ENCODE peak calls at places on chromosome 4, in six cellular contexts. E, K, X, W, I and F are unnamed samples.

GRCh38 chr4:2689825-2690700 is 66.1 kb downstream of the TNIP2 start:
- DNase-seq in E (no peak), W (no peak), X (no peak), I (no peak), K (no peak), F (no peak)

GRCh38 chr4:183797445-183798248 is 107.5 kb upstream of the STOX2 start:
- DNase-seq in E (peak; percentile 47), K (peak; percentile 84), X (peak; percentile 56), I (peak; percentile 70), W (peak; percentile 6), F (no peak)

GRCh38 chr4:47482326-47482725 is 2.7 kb upstream of the ATP10D start:
- DNase-seq in E (no peak), K (no peak), X (no peak), I (no peak), W (peak; percentile 42), F (no peak)

GRCh38 chr4:119190354-119190753 is 22.2 kb upstream of the USP53 start:
- DNase-seq in W (no peak), X (no peak), E (no peak), K (no peak), I (no peak), F (no peak)

GRCh38 chr4:151408380-151408629 is 671 bp upstream of the FHIP1A start:
- DNase-seq in E (no peak), W (no peak), I (no peak), K (no peak), X (no peak), F (no peak)

GRCh38 chr4:148980782-148981181 is 538.6 kb upstream of the NR3C2 start:
- DNase-seq in X (no peak), I (no peak), W (no peak), K (no peak), E (no peak), F (no peak)

GRCh38 chr4:61296115-61296514 is 96.0 kb downstream of the ADGRL3 start:
- DNase-seq in X (no peak), I (no peak), E (no peak), W (no peak), K (no peak), F (no peak)

GRCh38 chr4:48141048-48141447 is 7.0 kb upstream of the TXK start:
- DNase-seq in W (peak; percentile 53), E (no peak), I (no peak), X (no peak), K (no peak), F (no peak)

GRCh38 chr4:141246243-141246642 is 25.5 kb downstream of the ZNF330 start:
- DNase-seq in K (no peak), X (no peak), E (no peak), W (peak; percentile 88), I (no peak), F (no peak)

GRCh38 chr4:76989391-76990061 is 40.0 kb downstream of the SEPTIN11 start:
- DNase-seq in E (no peak), W (no peak), I (no peak), K (no peak), X (no peak), F (no peak)

GRCh38 chr4:19319607-19320006 is 932.1 kb upstream of the SLIT2 start:
- DNase-seq in E (no peak), X (no peak), I (no peak), K (no peak), W (no peak), F (no peak)

GRCh38 chr4:45147866-45148265 is 421.5 kb upstream of the GNPDA2 start:
- DNase-seq in I (no peak), W (no peak), X (no peak), E (no peak), K (no peak), F (no peak)

GRCh38 chr4:127782275-127783025 is at the start of gene HSPA4L:
- DNase-seq in E (no peak), I (peak; percentile 50), W (peak; percentile 50), K (peak; percentile 72), X (no peak), F (peak; percentile 95)

GRCh38 chr4:3324093-3324815 is 31.4 kb downstream of the RGS12 start:
- DNase-seq in K (peak; percentile 50), I (no peak), E (no peak), X (no peak), W (no peak), F (no peak)

GRCh38 chr4:187478292-187479205 is 517.0 kb upstream of the ZFP42 start:
- DNase-seq in X (no peak), I (no peak), K (no peak), W (peak; percentile 93), E (no peak), F (no peak)

GRCh38 chr4:129526812-129527211 is 430.9 kb downstream of the C4orf33 start:
- DNase-seq in X (no peak), I (no peak), W (no peak), E (no peak), K (no peak), F (no peak)

GRCh38 chr4:77007358-77008230 is 58.0 kb downstream of the SEPTIN11 start:
- DNase-seq in X (peak; percentile 59), E (no peak), I (no peak), K (no peak), W (peak; percentile 74), F (no peak)

GRCh38 chr4:101835121-101835904 is 44.8 kb downstream of the BANK1 start:
- DNase-seq in X (peak; percentile 37), K (no peak), E (no peak), W (peak; percentile 59), I (no peak), F (no peak)

GRCh38 chr4:78926825-78927224 is 12.4 kb downstream of the PAQR3 start:
- DNase-seq in E (no peak), X (no peak), K (no peak), I (no peak), W (no peak), F (no peak)

GRCh38 chr4:123017636-123018390 is 95.4 kb upstream of the NUDT6 start:
- DNase-seq in I (no peak), X (no peak), K (no peak), E (no peak), W (peak; percentile 84), F (no peak)

GRCh38 chr4:111849726-111850284 is 295.4 kb upstream of the FAM241A start:
- DNase-seq in I (no peak), K (no peak), W (peak; percentile 64), X (no peak), E (no peak), F (no peak)

GRCh38 chr4:182827166-182827565 is 90.0 kb downstream of the DCTD start:
- DNase-seq in W (no peak), K (no peak), X (no peak), I (no peak), E (no peak), F (no peak)

GRCh38 chr4:88242144-88242543 is 42.2 kb downstream of the PPM1K start:
- DNase-seq in I (no peak), W (no peak), K (no peak), E (no peak), X (no peak), F (no peak)

GRCh38 chr4:170386974-170387373 is 297.2 kb upstream of the AADAT start:
- DNase-seq in E (no peak), I (no peak), K (no peak), W (peak; percentile 61), X (no peak), F (no peak)

GRCh38 chr4:112979881-112980421 is 69.5 kb upstream of the ANK2 start:
- DNase-seq in E (no peak), W (no peak), X (no peak), I (no peak), K (no peak), F (no peak)

GRCh38 chr4:112978691-112979472 is 70.6 kb upstream of the ANK2 start:
- DNase-seq in I (no peak), E (no peak), X (no peak), K (no peak), W (peak; percentile 31), F (peak; percentile 90)

GRCh38 chr4:112982677-112983076 is 66.8 kb upstream of the ANK2 start:
- DNase-seq in W (peak; percentile 38), X (no peak), K (no peak), I (no peak), E (no peak), F (no peak)
- TF ChIP-seq CTCF in W (no peak), X (no peak), K (no peak), I (no peak), E (peak; percentile 31), F (peak; percentile 53)

GRCh38 chr4:80221161-80221560 is 23.9 kb downstream of the PRDM8 start:
- DNase-seq in E (no peak), K (no peak), W (peak; percentile 61), I (no peak), X (no peak), F (no peak)
- TF ChIP-seq CTCF in E (peak; percentile 59), K (peak; percentile 26), W (peak; percentile 64), I (peak; percentile 33), X (no peak), F (peak; percentile 87)

GRCh38 chr4:98110929-98111328 is 32.3 kb downstream of the STPG2 start:
- DNase-seq in E (no peak), X (no peak), I (no peak), K (no peak), W (no peak), F (no peak)

GRCh38 chr4:98110214-98110613 is 33.1 kb downstream of the STPG2 start:
- DNase-seq in W (no peak), I (no peak), X (no peak), K (no peak), E (no peak), F (no peak)

GRCh38 chr4:98117363-98117762 is 25.9 kb downstream of the STPG2 start:
- DNase-seq in K (no peak), I (no peak), E (no peak), W (no peak), X (no peak), F (no peak)

DNA sequence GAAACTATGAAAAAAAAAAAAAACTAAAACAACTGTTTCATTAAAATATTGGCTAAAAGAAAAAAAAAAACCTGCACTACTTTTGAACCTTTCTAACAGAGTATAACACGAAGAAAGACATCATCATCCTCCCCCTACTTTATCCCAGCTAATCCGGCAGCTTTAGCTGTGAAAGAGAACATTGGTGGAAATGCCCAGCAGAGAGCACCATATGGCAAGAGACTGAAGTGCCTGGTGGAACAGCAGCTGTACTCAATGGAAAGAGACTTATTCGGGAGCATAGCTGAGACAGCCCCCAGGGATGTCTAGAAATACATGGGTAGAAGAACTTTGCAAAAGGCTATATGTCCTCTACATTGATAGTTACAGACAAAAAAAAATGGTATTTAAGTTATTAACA is 30.3 kb downstream of the STPG2 start:
- DNase-seq in X (no peak), E (no peak), K (no peak), I (peak; percentile 15), W (peak; percentile 28), F (no peak)
- TF ChIP-seq CTCF in X (no peak), E (peak; percentile 50), K (no peak), I (no peak), W (peak; percentile 36), F (peak; percentile 72)

GRCh38 chr4:53730431-53730830 is 139.1 kb upstream of the LNX1 start:
- DNase-seq in K (no peak), W (peak; percentile 70), E (no peak), I (no peak), X (no peak), F (no peak)

GRCh38 chr4:53734584-53735363 is 143.5 kb upstream of the LNX1 start:
- DNase-seq in E (no peak), X (no peak), K (no peak), W (peak; percentile 73), I (no peak), F (no peak)

DNA sequence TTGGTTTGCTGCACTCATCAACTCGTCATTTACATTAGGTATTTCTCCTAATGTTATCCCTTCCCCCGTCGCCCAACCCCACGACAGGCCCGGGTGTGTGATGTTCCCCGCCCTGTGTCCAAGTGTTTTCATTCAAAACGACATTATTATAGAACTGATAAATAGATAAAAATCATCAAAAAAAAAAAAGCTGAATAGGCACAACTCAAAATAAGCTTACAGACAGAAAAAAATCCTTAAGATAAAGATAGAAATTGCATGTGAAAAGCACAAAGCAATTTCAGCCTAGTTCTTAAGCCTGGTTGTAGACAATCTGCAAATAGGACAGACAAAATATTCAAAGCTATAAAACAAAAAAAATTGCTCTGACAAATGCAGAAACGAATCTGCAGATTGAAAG is 142.9 kb upstream of the LNX1 start:
- DNase-seq in W (no peak), K (no peak), E (no peak), I (no peak), X (no peak), F (no peak)
- TF ChIP-seq CTCF in W (no peak), K (no peak), E (no peak), I (no peak), X (no peak), F (no peak)